ENCODE peak calls at places on chromosomes 11 and 22, in eight cellular contexts. T, G, X, C, I, S, W and K are unnamed samples.

GRCh38 chr11:134581966-134582787 is 170.1 kb upstream of the B3GAT1 start:
- DNase-seq in T (no peak), G (no peak), X (no peak), C (no peak), I (no peak), S (no peak), W (no peak), K (no peak)

GRCh38 chr22:40323681-40324083 is 22.6 kb upstream of the ADSL start:
- DNase-seq in T (no peak), G (no peak), X (no peak), C (no peak), I (no peak), S (no peak), W (no peak), K (no peak)

GRCh38 chr11:93986716-93987115 is 34.4 kb upstream of the HEPHL1 start:
- DNase-seq in T (no peak), G (peak), X (no peak), C (peak), I (peak), S (no peak), W (no peak), K (no peak)

GRCh38 chr22:45992737-45993136 is 15.8 kb upstream of the WNT7B start:
- DNase-seq in T (no peak), G (no peak), X (no peak), C (no peak), I (no peak), S (no peak), W (no peak), K (no peak)

GRCh38 chr22:39723463-39723862 is 152.9 kb downstream of the CACNA1I start:
- DNase-seq in T (no peak), G (no peak), X (no peak), C (no peak), I (no peak), S (peak), W (no peak), K (no peak)

GRCh38 chr11:69064394-69064957 is 15.7 kb downstream of the TPCN2 start:
- DNase-seq in T (no peak), G (no peak), X (no peak), C (no peak), I (no peak), S (no peak), W (no peak), K (no peak)

GRCh38 chr11:64581057-64581523 is 9.9 kb upstream of the SLC22A12 start:
- DNase-seq in T (no peak), G (no peak), X (no peak), C (no peak), I (no peak), S (no peak), W (no peak), K (no peak)

GRCh38 chr11:46977038-46977818 is 40.7 kb downstream of the CSTPP1 start:
- DNase-seq in T (no peak), G (peak), X (peak), C (no peak), I (peak), S (no peak), W (no peak), K (no peak)

GRCh38 chr11:67268036-67268683 is 1.9 kb downstream of the GRK2 start:
- DNase-seq in T (no peak), G (no peak), X (no peak), C (no peak), I (no peak), S (peak), W (no peak), K (no peak)

GRCh38 chr11:120432056-120433018 is 79.2 kb upstream of the GRIK4 start:
- DNase-seq in T (peak), G (peak), X (no peak), C (peak), I (peak), S (no peak), W (peak), K (no peak)

GRCh38 chr11:95241673-95242072 is 10.7 kb upstream of the SESN3 start:
- DNase-seq in T (no peak), G (peak), X (no peak), C (no peak), I (peak), S (no peak), W (no peak), K (no peak)
- H3K4me3 ChIP-seq in T (no peak), G (no peak), X (no peak), C (no peak), I (no peak), S (no peak), W (no peak), K (no peak)

GRCh38 chr22:22091400-22091878 is 108.9 kb upstream of the TOP3B start:
- DNase-seq in T (no peak), G (no peak), X (no peak), C (no peak), I (no peak), S (no peak), W (no peak), K (no peak)
- H3K4me3 ChIP-seq in T (no peak), G (no peak), X (no peak), C (no peak), I (no peak), S (no peak), W (no peak), K (no peak)

DNA sequence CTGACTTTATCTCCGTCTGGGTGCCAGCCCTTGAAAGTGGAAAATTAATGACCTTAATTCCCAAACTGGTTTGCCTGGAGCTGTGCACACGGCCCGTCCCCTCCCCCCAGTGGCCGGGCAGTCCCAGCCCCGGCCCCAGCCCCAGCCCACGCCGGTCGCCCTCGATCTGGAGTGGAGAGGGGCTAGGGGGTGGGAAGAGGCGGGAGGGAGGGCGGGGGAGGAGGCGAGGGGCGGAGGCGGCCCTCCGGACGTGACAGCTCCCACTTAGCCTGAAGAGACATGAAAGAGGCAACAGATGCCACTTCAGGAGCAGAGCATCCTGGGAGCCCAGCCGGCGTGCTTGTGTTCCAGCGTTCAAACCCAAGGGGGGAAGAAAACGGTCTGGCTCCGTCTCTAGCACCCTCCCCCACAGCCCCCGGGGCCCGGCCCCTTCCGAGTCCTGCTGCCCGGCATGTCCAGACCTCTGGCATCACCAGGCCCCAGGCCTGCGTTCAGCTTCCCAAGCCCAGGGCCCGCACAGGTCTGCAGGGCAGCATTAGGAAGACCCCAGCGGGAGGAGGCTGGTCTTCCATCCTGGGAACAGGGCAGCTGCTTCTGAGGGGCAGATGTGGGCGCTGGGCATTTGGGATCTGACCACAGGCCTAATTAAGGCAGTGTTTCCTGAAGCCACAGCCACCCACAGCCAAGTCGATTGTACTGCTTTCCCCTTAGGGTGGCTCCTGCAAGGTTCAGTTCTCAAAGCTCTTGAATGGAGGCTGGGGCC is 20.0 kb upstream of the LMO1 start:
- DNase-seq in T (peak), G (peak), X (peak), C (no peak), I (no peak), S (peak), W (peak), K (peak)
- H3K4me3 ChIP-seq in T (no peak), G (no peak), X (no peak), C (peak), I (no peak), S (no peak), W (no peak), K (no peak)

DNA sequence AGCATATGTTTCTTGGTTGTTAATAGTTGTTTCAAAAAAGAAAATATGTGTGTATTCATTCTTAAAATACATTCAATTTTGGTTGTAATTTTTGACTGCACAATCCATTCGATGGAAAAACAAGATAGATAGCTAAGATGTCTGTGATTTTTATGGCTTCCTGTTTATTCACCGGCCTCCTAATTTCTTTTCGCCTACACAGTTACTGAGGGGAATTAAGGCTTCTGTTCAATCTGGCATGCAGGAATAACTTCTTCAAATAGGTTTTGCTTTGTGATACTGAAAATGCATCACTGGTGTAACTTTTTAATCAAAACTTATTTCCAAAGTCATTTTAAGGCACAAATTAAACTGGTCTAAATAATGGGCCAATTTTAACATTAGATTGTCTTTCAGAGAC is 290.8 kb upstream of the ARHGAP42 start:
- DNase-seq in T (no peak), G (no peak), X (no peak), C (no peak), I (no peak), S (no peak), W (no peak), K (no peak)
- H3K4me3 ChIP-seq in T (no peak), G (no peak), X (no peak), C (no peak), I (no peak), S (no peak), W (no peak), K (no peak)

GRCh38 chr11:112884012-112884767 is 77.0 kb upstream of the NCAM1 start:
- DNase-seq in T (no peak), G (no peak), X (no peak), C (no peak), I (no peak), S (no peak), W (no peak), K (no peak)

GRCh38 chr11:112878228-112878627 is 83.0 kb upstream of the NCAM1 start:
- DNase-seq in T (no peak), G (no peak), X (no peak), C (no peak), I (no peak), S (no peak), W (no peak), K (no peak)

GRCh38 chr11:112882494-112883381 is 78.5 kb upstream of the NCAM1 start:
- DNase-seq in T (no peak), G (peak), X (no peak), C (no peak), I (no peak), S (no peak), W (no peak), K (no peak)

GRCh38 chr11:112880454-112880853 is 80.8 kb upstream of the NCAM1 start:
- DNase-seq in T (no peak), G (no peak), X (no peak), C (no peak), I (no peak), S (no peak), W (no peak), K (no peak)

DNA sequence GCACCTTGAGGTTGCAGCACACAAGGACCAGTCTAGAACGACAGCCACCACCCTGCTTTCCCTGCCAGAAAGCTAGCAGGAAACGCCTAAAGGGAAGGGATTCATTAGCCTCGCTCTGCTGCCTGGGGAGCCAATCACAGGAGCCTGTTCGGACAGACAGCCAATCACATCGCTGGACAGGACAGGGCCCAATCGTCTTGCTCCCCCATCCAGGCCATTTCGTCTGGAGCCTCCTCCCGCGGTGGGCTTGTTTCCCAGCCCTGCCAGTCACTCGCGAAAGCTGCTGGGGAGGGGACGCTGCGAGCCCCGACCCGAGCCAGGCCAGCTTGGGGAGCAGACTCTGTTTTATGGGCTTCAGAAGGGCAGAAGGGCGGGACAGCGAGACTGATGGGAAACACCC is 79.8 kb upstream of the NCAM1 start:
- DNase-seq in T (peak), G (peak), X (peak), C (peak), I (peak), S (peak), W (peak), K (no peak)
- H3K4me3 ChIP-seq in T (peak), G (peak), X (no peak), C (peak), I (peak), S (peak), W (no peak), K (no peak)

DNA sequence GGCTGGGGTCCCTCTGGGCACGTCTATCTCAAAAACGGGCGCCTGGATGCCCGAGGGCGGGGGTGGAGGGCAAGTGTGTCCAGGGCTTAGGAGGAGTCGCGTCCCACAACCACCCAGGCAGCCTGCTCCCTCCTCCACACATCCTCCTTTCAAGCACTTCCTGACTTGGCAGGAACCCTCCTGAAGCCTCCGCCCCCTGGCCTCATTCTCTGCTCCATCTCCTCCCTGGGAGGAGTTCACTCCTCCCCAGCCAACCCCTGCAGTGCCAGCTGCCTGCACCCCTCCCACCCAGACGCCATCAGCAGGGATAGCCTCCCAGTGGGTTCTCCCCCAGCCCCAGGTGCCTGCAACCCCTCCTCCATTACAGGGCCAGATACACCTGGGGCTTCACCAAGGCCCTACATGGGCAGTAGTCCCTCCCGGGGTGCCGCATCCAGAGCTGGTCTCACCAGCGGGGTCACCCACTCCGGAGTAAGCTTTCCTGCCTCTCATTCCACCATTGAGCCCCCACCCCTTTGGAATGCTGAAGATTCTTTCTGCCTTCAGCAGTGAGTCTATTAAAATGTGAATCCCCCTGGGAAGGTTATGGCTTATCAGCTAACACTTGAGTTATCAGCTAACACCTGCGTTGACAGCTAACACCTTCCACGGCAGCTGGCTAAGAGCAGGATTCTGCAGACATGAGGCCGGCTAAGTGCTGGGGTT is 24.4 kb downstream of the RTN4R start:
- DNase-seq in T (peak), G (peak), X (peak), C (peak), I (peak), S (no peak), W (peak), K (peak)
- H3K4me3 ChIP-seq in T (no peak), G (no peak), X (no peak), C (no peak), I (no peak), S (peak), W (no peak), K (peak)

DNA sequence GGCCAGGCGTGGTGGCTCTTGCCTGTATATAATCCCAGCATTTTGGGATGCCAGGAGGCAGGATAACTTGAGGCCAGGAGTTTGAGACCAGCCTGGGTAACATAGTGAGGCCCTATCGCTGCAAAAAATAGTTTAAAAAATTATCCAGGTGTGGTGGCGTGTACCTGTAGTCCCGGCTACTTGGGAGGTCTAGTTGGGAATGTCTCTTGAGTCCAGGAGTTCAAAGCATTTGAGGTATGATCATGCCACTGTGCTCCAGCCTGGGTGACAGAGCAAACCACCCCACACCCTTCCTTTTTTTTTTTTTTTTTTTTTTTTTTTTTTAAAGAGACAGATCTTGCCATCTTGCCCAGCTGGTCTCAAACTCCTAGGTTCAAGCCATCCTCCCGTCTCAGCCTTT is 16.8 kb downstream of the CBL start:
- DNase-seq in T (no peak), G (no peak), X (no peak), C (no peak), I (no peak), S (no peak), W (no peak), K (no peak)
- H3K4me3 ChIP-seq in T (no peak), G (no peak), X (no peak), C (no peak), I (no peak), S (no peak), W (no peak), K (no peak)